ENCODE peak calls at places on chromosomes 5 and 9, in five cellular contexts. B, N, Y, G and T are unnamed samples.

GRCh38 chr5:172482156-172483020 is 28.1 kb upstream of the SH3PXD2B start:
- DNase-seq in Y (no peak), N (no peak), G (no peak), B (no peak), T (no peak)

GRCh38 chr9:37667706-37668672 is 17.2 kb downstream of the FRMPD1 start:
- DNase-seq in B (peak; percentile 24), N (no peak), G (no peak), Y (no peak), T (no peak)

GRCh38 chr5:123487298-123487697 is 24.7 kb upstream of the CSNK1G3 start:
- DNase-seq in B (no peak), Y (peak; percentile 19), N (peak; percentile 37), G (peak; percentile 52), T (peak; percentile 17)

GRCh38 chr5:83701886-83702285 is 18.8 kb downstream of the HAPLN1 start:
- DNase-seq in B (no peak), G (no peak), N (no peak), Y (no peak), T (no peak)

GRCh38 chr5:2879701-2880100 is 128.2 kb upstream of the IRX2 start:
- DNase-seq in Y (no peak), B (no peak), G (no peak), N (no peak), T (no peak)

GRCh38 chr5:68848086-68848485 is 245.7 kb upstream of the SLC30A5 start:
- DNase-seq in N (peak; percentile 62), B (no peak), Y (no peak), G (no peak), T (no peak)

GRCh38 chr5:166517976-166518375 is 1773.5 kb upstream of the WWC1 start:
- DNase-seq in G (no peak), N (no peak), Y (no peak), B (no peak), T (no peak)

GRCh38 chr5:33978307-33978706 is 6.2 kb downstream of the SLC45A2 start:
- DNase-seq in Y (no peak), G (no peak), N (no peak), B (no peak), T (no peak)

GRCh38 chr5:148957591-148958202 is 105.2 kb downstream of the SH3TC2 start:
- DNase-seq in B (no peak), N (peak; percentile 22), Y (no peak), G (peak; percentile 55), T (peak; percentile 34)

GRCh38 chr9:127780126-127780885 is 1.8 kb upstream of the SH2D3C start:
- DNase-seq in Y (no peak), B (no peak), N (no peak), G (no peak), T (no peak)

GRCh38 chr5:143400541-143401252 is 2.8 kb downstream of the NR3C1 start:
- DNase-seq in B (no peak), N (peak; percentile 51), G (peak; percentile 79), Y (no peak), T (peak; percentile 38)

GRCh38 chr5:143399616-143400540 is 3.6 kb downstream of the NR3C1 start:
- DNase-seq in N (no peak), G (no peak), Y (no peak), B (no peak), T (no peak)

GRCh38 chr5:143402464-143403356 is 776 bp downstream of the NR3C1 start:
- DNase-seq in G (peak; percentile 61), Y (peak; percentile 59), B (no peak), N (peak; percentile 41), T (peak; percentile 67)

GRCh38 chr5:143401846-143402463 is 1.5 kb downstream of the NR3C1 start:
- DNase-seq in N (no peak), G (no peak), B (no peak), Y (no peak), T (no peak)

DNA sequence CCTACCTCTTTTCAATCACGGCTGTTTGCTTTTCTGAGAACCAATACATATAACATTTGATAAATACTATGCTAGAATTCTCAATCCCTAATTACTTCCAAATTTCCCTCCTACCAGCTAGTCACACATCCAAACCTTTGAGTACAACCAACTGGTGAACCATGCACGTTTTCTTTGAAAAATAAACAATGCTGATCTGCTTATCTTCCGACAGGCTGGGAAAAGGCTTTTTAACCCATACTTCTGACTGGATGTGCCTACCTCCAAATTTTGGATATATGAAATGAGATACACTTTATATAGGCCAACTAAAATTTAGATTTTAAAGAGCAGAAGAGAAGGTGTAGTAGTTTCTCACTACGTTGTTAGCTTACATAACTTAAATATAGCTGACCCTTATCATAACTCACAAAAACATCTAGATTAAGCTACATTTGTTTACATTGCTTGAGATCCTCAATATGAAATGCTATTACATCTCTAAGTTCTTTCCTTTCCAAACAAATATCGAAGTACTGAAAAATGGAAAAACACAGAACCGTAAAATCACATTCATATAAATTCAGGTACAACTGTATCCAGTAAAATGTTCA is 2.1 kb downstream of the NR3C1 start:
- DNase-seq in Y (no peak), N (no peak), B (no peak), G (no peak), T (peak; percentile 24)
- H3K4me3 ChIP-seq in Y (peak overlapping the region; percentile 86), N (peak overlapping the region; percentile 91), B (peak overlapping the region; percentile 86), G (peak overlapping the region; percentile 87), T (peak overlapping the region; percentile 94)

DNA sequence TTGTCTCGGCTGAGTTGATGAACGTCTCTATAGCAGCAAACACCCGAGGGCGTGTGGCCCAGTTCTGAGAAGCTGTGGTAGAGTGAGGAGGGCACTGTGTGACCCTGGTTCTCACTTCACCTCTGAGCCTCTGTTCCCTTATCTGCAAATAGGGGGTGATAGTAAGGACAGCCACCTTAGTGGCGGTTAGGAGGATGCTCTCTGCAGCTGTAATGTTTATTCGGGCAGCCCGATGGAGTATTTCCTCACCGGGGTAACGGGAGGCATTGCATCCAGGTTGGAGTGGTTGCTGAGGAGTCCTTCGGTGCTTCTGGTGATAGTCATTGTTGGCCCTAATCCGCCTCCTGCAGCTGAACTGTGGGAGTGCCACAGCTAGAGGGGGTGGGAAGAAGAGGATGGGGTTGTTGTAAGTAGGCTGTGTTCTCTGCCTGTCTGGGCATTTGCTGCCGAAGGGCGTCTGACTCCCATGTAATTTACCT is 13.9 kb downstream of the PRRC2B start:
- DNase-seq in G (peak; percentile 70), B (no peak), Y (peak; percentile 58), N (peak; percentile 52), T (peak; percentile 58)
- TF ChIP-seq CTCF in G (peak; percentile 60), B (no peak), Y (peak; percentile 24), N (peak; percentile 51), T (peak; percentile 51)

GRCh38 chr5:181207960-181208253 is 2.9 kb upstream of the TRIM7 start:
- DNase-seq in B (no peak), N (no peak), Y (no peak), G (no peak), T (no peak)
- H3K4me3 ChIP-seq in B (no peak overlapping the region), N (no peak overlapping the region), Y (peak overlapping the region; percentile 52), G (no peak overlapping the region), T (peak overlapping the region; percentile 64)

DNA sequence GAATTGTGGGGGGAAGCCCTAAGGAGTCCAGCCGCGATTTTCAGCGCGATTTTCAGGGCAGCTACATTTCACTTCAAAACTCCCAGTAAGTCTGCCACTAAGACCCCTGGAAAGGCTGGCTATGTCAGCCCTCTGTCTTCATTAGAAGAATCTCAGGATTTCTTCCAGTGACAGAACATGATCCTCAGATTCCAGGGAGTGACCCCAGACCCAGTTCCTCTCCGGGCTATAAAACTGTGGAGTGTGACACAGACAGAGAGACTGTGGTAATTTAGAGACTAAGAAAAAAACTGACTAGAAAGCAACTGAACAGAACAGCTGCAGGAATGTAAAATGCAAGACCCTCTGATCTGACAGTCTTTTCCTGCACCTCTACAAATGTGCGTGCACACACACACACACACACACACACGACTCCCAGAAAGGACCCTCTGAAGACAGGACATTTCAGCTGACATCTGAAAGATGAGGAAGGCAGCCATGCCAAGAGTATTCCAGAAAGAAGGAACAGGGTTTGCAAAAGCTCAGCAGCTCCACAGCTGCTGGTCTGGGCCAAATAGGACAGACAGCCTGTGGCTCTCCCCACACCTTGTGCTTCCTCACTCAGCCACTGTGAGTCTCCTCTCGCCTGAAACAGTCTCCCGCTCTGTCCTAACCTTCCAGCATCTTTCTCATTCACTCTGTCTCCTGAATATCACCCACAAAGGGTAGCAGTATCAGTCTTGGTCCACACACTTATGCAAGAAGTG is 188.9 kb downstream of the PALM2AKAP2 start:
- DNase-seq in G (peak; percentile 75), B (no peak), Y (no peak), N (peak; percentile 26), T (peak; percentile 38)
- TF ChIP-seq CTCF in G (peak; percentile 70), B (no peak), Y (no peak), N (peak; percentile 35), T (peak; percentile 41)

DNA sequence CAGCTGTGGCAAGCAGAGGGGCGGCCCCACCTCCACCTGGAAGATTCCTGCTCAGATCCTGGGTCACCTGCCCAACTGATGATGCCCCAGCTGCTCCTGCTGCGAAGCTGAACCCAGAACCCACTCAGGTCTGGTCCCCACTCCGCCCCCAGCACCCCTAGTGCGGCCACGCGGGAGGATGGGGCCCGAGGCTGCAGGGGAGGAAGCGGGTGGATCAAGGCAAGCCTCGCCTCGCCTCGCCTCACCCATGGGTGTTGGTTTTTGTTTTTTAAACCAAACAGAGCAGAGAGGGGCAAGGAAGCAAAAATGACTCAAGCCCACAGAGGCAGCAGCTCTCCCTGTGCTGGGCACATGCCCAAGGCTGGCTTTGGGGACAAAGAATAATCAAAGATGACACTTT is 23.2 kb downstream of the ABO start:
- DNase-seq in B (no peak), Y (no peak), N (no peak), G (no peak), T (no peak)
- H3K4me3 ChIP-seq in B (no peak overlapping the region), Y (no peak overlapping the region), N (no peak overlapping the region), G (no peak overlapping the region), T (no peak overlapping the region)

DNA sequence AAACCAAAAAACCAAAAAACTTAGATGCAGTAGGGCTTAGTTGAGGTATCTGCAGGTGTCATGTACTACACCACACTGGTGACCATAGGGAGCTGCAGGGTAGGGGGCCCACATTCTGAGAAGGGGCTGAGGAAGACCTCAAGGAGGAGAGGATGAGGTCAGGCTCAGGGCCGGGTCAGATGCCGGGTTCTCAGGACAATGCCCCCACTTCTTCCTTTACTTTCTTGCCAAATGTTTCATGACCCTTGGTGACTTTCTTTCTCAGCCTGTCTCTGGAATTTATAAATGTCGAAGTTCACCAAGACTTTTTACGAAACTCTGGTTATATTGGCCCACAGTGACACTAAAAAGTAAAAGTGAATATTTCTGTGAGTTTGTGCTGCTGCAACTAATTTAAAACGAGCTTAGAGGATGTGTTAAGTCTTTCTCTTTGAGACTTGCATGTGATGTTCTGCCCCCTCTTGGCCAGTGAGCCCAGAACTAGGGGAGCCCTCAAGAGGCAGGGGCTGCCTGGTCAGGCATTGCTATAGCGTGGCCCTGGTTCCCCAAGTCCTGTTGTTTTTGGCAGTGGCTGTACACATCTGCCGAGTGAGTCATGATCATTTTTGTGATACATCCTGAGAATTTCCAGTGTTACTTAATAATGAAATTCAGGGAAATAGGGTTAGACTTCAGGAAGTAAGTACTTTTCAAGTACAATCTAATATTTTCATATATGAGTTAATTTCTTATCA is 11.2 kb downstream of the ACO1 start:
- DNase-seq in G (peak; percentile 98), N (peak; percentile 95), B (peak; percentile 26), Y (peak; percentile 62), T (peak; percentile 93)
- TF ChIP-seq CTCF in G (peak; percentile 63), N (peak; percentile 58), B (no peak), Y (no peak), T (peak; percentile 44)

DNA sequence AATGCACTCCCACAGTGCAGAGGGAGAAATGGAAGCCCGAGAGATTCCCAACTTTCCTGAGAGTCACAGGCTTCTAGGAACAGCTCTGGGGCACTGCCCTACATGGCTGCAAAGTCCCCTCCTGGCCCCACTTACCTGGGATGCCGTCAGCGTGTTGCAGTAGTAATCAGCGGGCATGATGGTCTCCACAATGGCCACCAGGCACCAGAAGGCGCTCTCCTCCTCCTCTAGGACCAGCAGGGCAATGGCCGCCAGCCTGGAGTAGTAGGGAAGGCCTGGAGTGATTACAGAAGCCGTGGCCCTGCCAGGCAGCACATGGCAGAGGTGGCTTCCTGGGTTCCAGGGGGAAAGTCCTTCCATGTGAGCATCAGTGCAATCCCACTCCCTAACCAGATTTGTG is 10.7 kb upstream of the CORO2A start:
- DNase-seq in B (no peak), N (no peak), Y (no peak), G (no peak), T (no peak)
- H3K4me3 ChIP-seq in B (no peak overlapping the region), N (no peak overlapping the region), Y (no peak overlapping the region), G (no peak overlapping the region), T (no peak overlapping the region)